ENCODE peak calls at places on chromosome 3, in eight cellular contexts. L is left kidney, O is A172, T is HEK293T, G is trophoblast cell, B is foreskin fibroblast, R is transverse colon, I is mesothelial cell of epicardium. J is an unnamed sample.

GRCh38 chr3:182369861-182370260 is 423.4 kb upstream of the ATP11B start:
- DNase-seq in L (no peak), O (no peak), T (no peak), G (no peak), B (no peak), R (no peak), I (no peak), J (no peak)

GRCh38 chr3:9226326-9226725 is 23.1 kb downstream of the SRGAP3 start:
- DNase-seq in L (no peak), O (peak), T (no peak), G (no peak), B (peak), R (no peak), I (no peak), J (no peak)

GRCh38 chr3:141306922-141307321 is 61.4 kb upstream of the ZBTB38 start:
- DNase-seq in L (no peak), O (no peak), T (no peak), G (peak), B (no peak), R (no peak), I (no peak), J (no peak)

GRCh38 chr3:12588039-12588673 is 31.3 kb downstream of the MKRN2 start:
- DNase-seq in L (no peak), O (no peak), T (no peak), G (peak), B (peak), R (no peak), I (no peak), J (no peak)

GRCh38 chr3:38027466-38028465 is 1.7 kb downstream of the PLCD1 start:
- DNase-seq in L (no peak), O (no peak), T (no peak), G (no peak), B (peak), R (peak), I (no peak), J (no peak)

GRCh38 chr3:189144645-189145044 is 27.1 kb upstream of the TPRG1 start:
- DNase-seq in L (peak), O (peak), T (no peak), G (peak), B (peak), R (no peak), I (no peak), J (no peak)

GRCh38 chr3:13553686-13554085 is 4.8 kb downstream of the FBLN2 start:
- DNase-seq in L (no peak), O (no peak), T (no peak), G (no peak), B (no peak), R (no peak), I (no peak), J (no peak)

GRCh38 chr3:180282386-180282785 is 245.6 kb upstream of the PEX5L start:
- DNase-seq in L (no peak), O (no peak), T (no peak), G (no peak), B (no peak), R (no peak), I (no peak), J (no peak)

GRCh38 chr3:189780556-189781270 is 149.5 kb downstream of the TP63 start:
- DNase-seq in L (peak), O (no peak), T (no peak), G (no peak), B (no peak), R (no peak), I (no peak), J (no peak)

GRCh38 chr3:89578253-89578529 is 470.8 kb downstream of the EPHA3 start:
- DNase-seq in L (peak), O (no peak), T (no peak), G (no peak), B (no peak), R (no peak), I (no peak), J (no peak)

GRCh38 chr3:142947799-142948575 is 15.5 kb downstream of the PAQR9 start:
- DNase-seq in L (no peak), O (peak), T (no peak), G (peak), B (peak), R (no peak), I (no peak), J (no peak)

GRCh38 chr3:23884481-23884880 is 32.3 kb downstream of the NKIRAS1 start:
- DNase-seq in L (no peak), O (no peak), T (peak), G (peak), B (peak), R (no peak), I (no peak), J (no peak)

GRCh38 chr3:195102609-195103467 is 168.1 kb downstream of the XXYLT1 start:
- DNase-seq in L (no peak), O (peak), T (no peak), G (peak), B (peak), R (peak), I (no peak), J (no peak)

GRCh38 chr3:158455406-158455805 is 115.6 kb upstream of the MLF1 start:
- DNase-seq in L (no peak), O (no peak), T (no peak), G (no peak), B (no peak), R (no peak), I (no peak), J (no peak)

GRCh38 chr3:57810048-57810447 is 53.9 kb downstream of the SLMAP start:
- DNase-seq in L (no peak), O (no peak), T (no peak), G (no peak), B (no peak), R (no peak), I (no peak), J (no peak)

GRCh38 chr3:99753268-99753975 is 64.2 kb upstream of the CMSS1 start:
- DNase-seq in L (peak), O (peak), T (peak), G (peak), B (peak), R (no peak), I (peak), J (no peak)

GRCh38 chr3:45145681-45146614 is at the start of gene CDCP1:
- DNase-seq in L (peak), O (no peak), T (no peak), G (peak), B (no peak), R (peak), I (peak), J (no peak)

GRCh38 chr3:134201201-134202130 is 49.2 kb downstream of the RYK start:
- DNase-seq in L (no peak), O (peak), T (no peak), G (peak), B (peak), R (no peak), I (no peak), J (no peak)

GRCh38 chr3:102528727-102529126 is 93.9 kb downstream of the ZPLD1 start:
- DNase-seq in L (no peak), O (no peak), T (no peak), G (no peak), B (peak), R (no peak), I (no peak), J (no peak)

GRCh38 chr3:159938712-159939111 is 49.9 kb upstream of the IL12A start:
- DNase-seq in L (no peak), O (no peak), T (no peak), G (no peak), B (peak), R (no peak), I (no peak), J (no peak)

GRCh38 chr3:131083190-131083863 is 56.6 kb downstream of the NEK11 start:
- DNase-seq in L (peak), O (peak), T (no peak), G (no peak), B (peak), R (peak), I (no peak), J (no peak)

GRCh38 chr3:106534206-106534605 is 665.4 kb upstream of the CBLB start:
- DNase-seq in L (no peak), O (peak), T (no peak), G (no peak), B (no peak), R (peak), I (no peak), J (no peak)

GRCh38 chr3:141476033-141476432 is 10.8 kb upstream of the RASA2 start:
- DNase-seq in L (no peak), O (no peak), T (no peak), G (no peak), B (no peak), R (peak), I (no peak), J (no peak)

GRCh38 chr3:99410789-99411311 is 227.5 kb upstream of the COL8A1 start:
- DNase-seq in L (peak), O (peak), T (no peak), G (no peak), B (peak), R (no peak), I (no peak), J (no peak)

GRCh38 chr3:194030372-194030771 is 105.6 kb upstream of the HES1 start:
- DNase-seq in L (no peak), O (no peak), T (no peak), G (no peak), B (no peak), R (no peak), I (no peak), J (no peak)

GRCh38 chr3:49998326-49998725 is 58.4 kb downstream of the RBM6 start:
- DNase-seq in L (no peak), O (peak), T (no peak), G (no peak), B (peak), R (no peak), I (no peak), J (no peak)